ENCODE peak calls at places on chromosome 5, in five cellular contexts. One of them, this sample, is unnamed.

GRCh38 chr5:65926893-65927292 is 518 bp downstream of the ERBIN start:
- DNase-seq in sigmoid colon: no peak
- DNase-seq in ovary: no peak
- DNase-seq in testis: peak
- DNase-seq in IMR-90: no peak
- DNase-seq in this sample: peak

GRCh38 chr5:147791181-147791580 is 8.7 kb upstream of the JAKMIP2 start:
- DNase-seq in sigmoid colon: no peak
- DNase-seq in ovary: no peak
- DNase-seq in testis: no peak
- DNase-seq in IMR-90: no peak
- DNase-seq in this sample: no peak

GRCh38 chr5:37696190-37697021 is 143.4 kb downstream of the GDNF start:
- DNase-seq in sigmoid colon: no peak
- DNase-seq in ovary: no peak
- DNase-seq in testis: no peak
- DNase-seq in IMR-90: peak
- DNase-seq in this sample: no peak

GRCh38 chr5:170247363-170247762 is 14.6 kb downstream of the C5orf58 start:
- DNase-seq in sigmoid colon: no peak
- DNase-seq in ovary: no peak
- DNase-seq in testis: no peak
- DNase-seq in IMR-90: no peak
- DNase-seq in this sample: peak

GRCh38 chr5:2633992-2634391 is 117.5 kb downstream of the IRX2 start:
- DNase-seq in sigmoid colon: no peak
- DNase-seq in ovary: no peak
- DNase-seq in testis: no peak
- DNase-seq in IMR-90: no peak
- DNase-seq in this sample: no peak

GRCh38 chr5:154857091-154857533 is 1.3 kb upstream of the CNOT8 start:
- DNase-seq in sigmoid colon: no peak
- DNase-seq in ovary: peak
- DNase-seq in testis: peak
- DNase-seq in IMR-90: no peak
- DNase-seq in this sample: peak

GRCh38 chr5:44807269-44807668 is 1.5 kb upstream of the MRPS30 start:
- DNase-seq in sigmoid colon: no peak
- DNase-seq in ovary: no peak
- DNase-seq in testis: no peak
- DNase-seq in IMR-90: no peak
- DNase-seq in this sample: peak

GRCh38 chr5:97098864-97099454 is 43.5 kb downstream of the LIX1 start:
- DNase-seq in sigmoid colon: no peak
- DNase-seq in ovary: no peak
- DNase-seq in testis: no peak
- DNase-seq in IMR-90: no peak
- DNase-seq in this sample: no peak

GRCh38 chr5:176157656-176158055 is 80.6 kb upstream of the SIMC1 start:
- DNase-seq in sigmoid colon: no peak
- DNase-seq in ovary: no peak
- DNase-seq in testis: no peak
- DNase-seq in IMR-90: peak
- DNase-seq in this sample: no peak

GRCh38 chr5:99104538-99105132 is 175.8 kb upstream of the CHD1 start:
- DNase-seq in sigmoid colon: no peak
- DNase-seq in ovary: no peak
- DNase-seq in testis: no peak
- DNase-seq in IMR-90: peak
- DNase-seq in this sample: peak

GRCh38 chr5:107147584-107147983 is 523.2 kb downstream of the EFNA5 start:
- DNase-seq in sigmoid colon: no peak
- DNase-seq in ovary: no peak
- DNase-seq in testis: no peak
- DNase-seq in IMR-90: no peak
- DNase-seq in this sample: no peak

GRCh38 chr5:56233230-56233629 is at the start of gene ANKRD55:
- DNase-seq in sigmoid colon: no peak
- DNase-seq in ovary: no peak
- DNase-seq in testis: no peak
- DNase-seq in IMR-90: no peak
- DNase-seq in this sample: no peak

GRCh38 chr5:160959804-160960203 is 107.8 kb upstream of the ATP10B start:
- DNase-seq in sigmoid colon: no peak
- DNase-seq in ovary: no peak
- DNase-seq in testis: no peak
- DNase-seq in IMR-90: no peak
- DNase-seq in this sample: peak

GRCh38 chr5:5546408-5546807 is 123.9 kb downstream of the ICE1 start:
- DNase-seq in sigmoid colon: no peak
- DNase-seq in ovary: no peak
- DNase-seq in testis: no peak
- DNase-seq in IMR-90: no peak
- DNase-seq in this sample: no peak

GRCh38 chr5:17951392-17952169 is 317.3 kb downstream of the TAF11L14 start:
- DNase-seq in sigmoid colon: no peak
- DNase-seq in ovary: no peak
- DNase-seq in testis: no peak
- DNase-seq in IMR-90: no peak
- DNase-seq in this sample: no peak

GRCh38 chr5:112921031-112921832 is 795 bp downstream of the REEP5 start:
- DNase-seq in sigmoid colon: peak
- DNase-seq in ovary: peak
- DNase-seq in testis: peak
- DNase-seq in IMR-90: peak
- DNase-seq in this sample: peak

GRCh38 chr5:21225223-21226064 is 1237.4 kb upstream of the CDH18 start:
- DNase-seq in sigmoid colon: no peak
- DNase-seq in ovary: no peak
- DNase-seq in testis: no peak
- DNase-seq in IMR-90: no peak
- DNase-seq in this sample: no peak

GRCh38 chr5:134226441-134227192 is 744 bp upstream of the PPP2CA start:
- DNase-seq in sigmoid colon: no peak
- DNase-seq in ovary: no peak
- DNase-seq in testis: no peak
- DNase-seq in IMR-90: peak
- DNase-seq in this sample: peak

GRCh38 chr5:138468133-138468965 is 3.1 kb downstream of the EGR1 start:
- DNase-seq in sigmoid colon: no peak
- DNase-seq in ovary: peak
- DNase-seq in testis: no peak
- DNase-seq in IMR-90: peak
- DNase-seq in this sample: no peak

GRCh38 chr5:138467711-138468132 is 2.4 kb downstream of the EGR1 start:
- DNase-seq in sigmoid colon: no peak
- DNase-seq in ovary: peak
- DNase-seq in testis: no peak
- DNase-seq in IMR-90: no peak
- DNase-seq in this sample: peak

GRCh38 chr5:138470322-138471285 is 5.3 kb downstream of the EGR1 start:
- DNase-seq in sigmoid colon: no peak
- DNase-seq in ovary: peak
- DNase-seq in testis: no peak
- DNase-seq in IMR-90: no peak
- DNase-seq in this sample: no peak

GRCh38 chr5:138468966-138469539 is 3.8 kb downstream of the EGR1 start:
- DNase-seq in sigmoid colon: no peak
- DNase-seq in ovary: no peak
- DNase-seq in testis: no peak
- DNase-seq in IMR-90: peak
- DNase-seq in this sample: no peak

GRCh38 chr5:138469540-138470321 is 4.5 kb downstream of the EGR1 start:
- DNase-seq in sigmoid colon: peak
- DNase-seq in ovary: peak
- DNase-seq in testis: no peak
- DNase-seq in IMR-90: peak
- DNase-seq in this sample: no peak
- TF ChIP-seq POLR2A in sigmoid colon: no peak
- TF ChIP-seq POLR2A in ovary: no peak
- TF ChIP-seq POLR2A in testis: no peak
- TF ChIP-seq POLR2A in IMR-90: no peak
- TF ChIP-seq POLR2A in this sample: peak

GRCh38 chr5:326109-326508 is 4.6 kb downstream of the AHRR start:
- DNase-seq in sigmoid colon: no peak
- DNase-seq in ovary: no peak
- DNase-seq in testis: no peak
- DNase-seq in IMR-90: no peak
- DNase-seq in this sample: no peak
- TF ChIP-seq POLR2A in sigmoid colon: no peak
- TF ChIP-seq POLR2A in ovary: no peak
- TF ChIP-seq POLR2A in testis: no peak
- TF ChIP-seq POLR2A in IMR-90: no peak
- TF ChIP-seq POLR2A in this sample: no peak

DNA sequence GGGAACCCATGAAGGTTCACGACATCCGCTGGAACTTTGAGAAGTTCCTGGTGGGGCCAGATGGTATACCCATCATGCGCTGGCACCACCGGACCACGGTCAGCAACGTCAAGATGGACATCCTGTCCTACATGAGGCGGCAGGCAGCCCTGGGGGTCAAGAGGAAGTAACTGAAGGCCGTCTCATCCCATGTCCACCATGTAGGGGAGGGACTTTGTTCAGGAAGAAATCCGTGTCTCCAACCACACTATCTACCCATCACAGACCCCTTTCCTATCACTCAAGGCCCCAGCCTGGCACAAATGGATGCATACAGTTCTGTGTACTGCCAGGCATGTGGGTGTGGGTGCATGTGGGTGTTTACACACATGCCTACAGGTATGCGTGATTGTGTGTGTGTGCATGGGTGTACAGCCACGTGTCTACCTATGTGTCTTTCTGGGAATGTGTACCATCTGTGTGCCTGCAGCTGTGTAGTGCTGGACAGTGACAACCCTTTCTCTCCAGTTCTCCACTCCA is 7.6 kb downstream of the GPX3 start:
- DNase-seq in sigmoid colon: peak
- DNase-seq in ovary: no peak
- DNase-seq in testis: no peak
- DNase-seq in IMR-90: no peak
- DNase-seq in this sample: no peak
- TF ChIP-seq POLR2A in sigmoid colon: no peak
- TF ChIP-seq POLR2A in ovary: no peak
- TF ChIP-seq POLR2A in testis: no peak
- TF ChIP-seq POLR2A in IMR-90: no peak
- TF ChIP-seq POLR2A in this sample: no peak

GRCh38 chr5:39274388-39275085 is 55.2 kb upstream of the FYB1 start:
- DNase-seq in sigmoid colon: no peak
- DNase-seq in ovary: no peak
- DNase-seq in testis: no peak
- DNase-seq in IMR-90: no peak
- DNase-seq in this sample: peak

GRCh38 chr5:39266442-39266841 is 47.1 kb upstream of the FYB1 start:
- DNase-seq in sigmoid colon: no peak
- DNase-seq in ovary: no peak
- DNase-seq in testis: no peak
- DNase-seq in IMR-90: peak
- DNase-seq in this sample: no peak

GRCh38 chr5:39273314-39273954 is 54.1 kb upstream of the FYB1 start:
- DNase-seq in sigmoid colon: no peak
- DNase-seq in ovary: no peak
- DNase-seq in testis: no peak
- DNase-seq in IMR-90: no peak
- DNase-seq in this sample: no peak

GRCh38 chr5:39267185-39267584 is 47.8 kb upstream of the FYB1 start:
- DNase-seq in sigmoid colon: no peak
- DNase-seq in ovary: no peak
- DNase-seq in testis: no peak
- DNase-seq in IMR-90: no peak
- DNase-seq in this sample: no peak

DNA sequence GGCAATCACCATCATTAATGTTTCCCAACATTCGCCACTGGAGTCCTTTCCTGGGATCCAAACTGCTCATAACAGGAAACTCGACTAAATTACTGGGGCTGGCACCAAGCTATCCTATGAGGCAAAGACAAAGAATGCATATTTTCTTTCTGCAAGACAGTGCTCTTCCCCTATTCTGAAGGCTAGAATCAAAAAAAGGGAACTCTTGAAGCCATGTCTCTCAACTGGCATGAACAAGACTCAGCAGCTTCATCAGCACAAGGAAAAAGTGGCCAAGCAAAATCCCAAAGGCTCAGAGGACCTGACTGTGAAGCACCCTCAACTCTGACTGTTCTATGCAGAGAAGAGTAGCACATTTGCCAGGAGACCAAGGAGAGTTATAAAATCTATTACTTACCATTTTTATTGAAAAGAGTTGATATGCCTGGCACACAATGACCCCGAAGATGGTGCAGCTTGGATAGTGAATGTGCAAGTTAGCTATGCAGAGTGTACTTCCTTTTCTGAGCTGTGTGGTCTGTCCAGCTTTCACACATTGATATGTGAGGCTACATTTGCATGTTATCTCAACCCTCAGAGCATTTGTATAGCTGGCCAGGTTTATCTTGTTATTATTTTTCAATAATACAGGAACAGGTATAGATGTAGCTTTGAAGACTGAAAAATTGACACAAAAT is 50.9 kb upstream of the FYB1 start:
- DNase-seq in sigmoid colon: no peak
- DNase-seq in ovary: no peak
- DNase-seq in testis: no peak
- DNase-seq in IMR-90: no peak
- DNase-seq in this sample: peak
- TF ChIP-seq POLR2A in sigmoid colon: no peak
- TF ChIP-seq POLR2A in ovary: no peak
- TF ChIP-seq POLR2A in testis: no peak
- TF ChIP-seq POLR2A in IMR-90: no peak
- TF ChIP-seq POLR2A in this sample: no peak

DNA sequence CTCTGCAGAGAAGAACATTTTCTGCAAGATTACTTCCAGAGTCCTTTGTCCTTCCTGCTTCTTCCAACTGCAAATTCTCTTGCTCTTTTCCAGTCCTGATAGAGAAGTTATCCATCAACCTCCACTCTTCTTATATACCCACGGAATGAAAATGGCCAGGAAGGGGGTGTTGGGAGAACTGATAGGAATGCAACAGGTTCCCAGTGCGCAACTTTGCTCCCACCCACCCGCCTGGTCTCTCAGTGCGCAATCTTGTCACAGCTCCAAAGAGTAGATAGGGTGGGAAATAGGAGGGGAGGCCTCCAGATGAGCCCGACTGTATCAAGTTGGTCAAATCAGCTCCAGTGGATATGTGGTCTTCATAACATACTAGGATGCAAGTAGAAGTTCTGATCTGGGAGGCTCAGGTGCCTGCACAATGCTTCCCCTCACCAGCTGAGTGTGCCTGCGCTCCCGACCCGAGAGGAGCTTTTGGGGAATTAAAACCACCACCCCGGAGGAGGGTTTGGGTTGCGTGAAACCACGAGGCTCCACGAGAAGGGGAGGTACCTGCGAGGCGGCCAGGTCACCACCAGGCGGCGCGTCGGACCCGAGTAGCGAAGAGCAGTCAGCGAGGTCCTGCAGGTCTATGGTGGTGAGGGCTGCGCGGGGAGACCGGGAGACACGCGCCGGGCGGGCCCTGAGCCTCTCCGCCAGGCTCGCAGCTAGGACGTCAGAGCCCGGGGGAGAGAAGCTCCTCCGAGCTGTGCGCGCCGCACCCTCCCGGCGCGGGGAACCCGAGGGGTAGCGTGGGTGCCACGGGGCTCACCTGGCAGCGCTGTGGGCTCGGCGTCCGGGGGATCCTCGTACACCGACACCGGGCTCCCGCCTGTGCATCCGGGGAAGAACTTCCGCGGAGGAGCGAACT is 835 bp downstream of the MCIDAS start:
- DNase-seq in sigmoid colon: no peak
- DNase-seq in ovary: peak
- DNase-seq in testis: peak
- DNase-seq in IMR-90: peak
- DNase-seq in this sample: peak
- TF ChIP-seq POLR2A in sigmoid colon: no peak
- TF ChIP-seq POLR2A in ovary: no peak
- TF ChIP-seq POLR2A in testis: no peak
- TF ChIP-seq POLR2A in IMR-90: no peak
- TF ChIP-seq POLR2A in this sample: no peak

This sample was measured in erythroblast.